ENCODE peak calls at places on chromosomes 2 and 18, in five cellular contexts. One of them, this sample, is unnamed.

GRCh38 chr18:37565138-37565984 is at the start of gene CELF4:
- DNase-seq in AG04449: no peak
- DNase-seq in HL-60: no peak
- DNase-seq in HFF-Myc: no peak
- DNase-seq in mesenchymal stem cell: peak; percentile 43
- DNase-seq in this sample: no peak

GRCh38 chr18:56321470-56321869 is 316.9 kb downstream of the TXNL1 start:
- DNase-seq in HFF-Myc: no peak
- DNase-seq in AG04449: no peak
- DNase-seq in mesenchymal stem cell: no peak
- DNase-seq in HL-60: no peak
- DNase-seq in this sample: no peak

GRCh38 chr2:211534655-211535054 is 978.3 kb downstream of the CPS1 start:
- DNase-seq in AG04449: no peak
- DNase-seq in mesenchymal stem cell: no peak
- DNase-seq in HL-60: no peak
- DNase-seq in HFF-Myc: no peak
- DNase-seq in this sample: no peak

GRCh38 chr18:37520508-37520907 is 45.1 kb downstream of the CELF4 start:
- DNase-seq in mesenchymal stem cell: no peak
- DNase-seq in HFF-Myc: no peak
- DNase-seq in HL-60: no peak
- DNase-seq in AG04449: no peak
- DNase-seq in this sample: no peak

GRCh38 chr2:186044761-186045160 is 306.2 kb downstream of the FSIP2 start:
- DNase-seq in HFF-Myc: no peak
- DNase-seq in AG04449: no peak
- DNase-seq in mesenchymal stem cell: no peak
- DNase-seq in HL-60: no peak
- DNase-seq in this sample: no peak

GRCh38 chr2:199861116-199861774 is 10.3 kb upstream of the FTCDNL1 start:
- DNase-seq in HL-60: no peak
- DNase-seq in HFF-Myc: no peak
- DNase-seq in mesenchymal stem cell: peak; percentile 24
- DNase-seq in AG04449: no peak
- DNase-seq in this sample: peak; percentile 7

GRCh38 chr2:216132585-216132984 is 23.4 kb downstream of the XRCC5 start:
- DNase-seq in HFF-Myc: no peak
- DNase-seq in AG04449: no peak
- DNase-seq in mesenchymal stem cell: peak; percentile 55
- DNase-seq in HL-60: no peak
- DNase-seq in this sample: no peak

GRCh38 chr2:99552529-99552928 is 62.7 kb upstream of the REV1 start:
- DNase-seq in HL-60: no peak
- DNase-seq in HFF-Myc: no peak
- DNase-seq in AG04449: no peak
- DNase-seq in mesenchymal stem cell: no peak
- DNase-seq in this sample: no peak

GRCh38 chr2:29596584-29596983 is 324.8 kb downstream of the ALK start:
- DNase-seq in HL-60: no peak
- DNase-seq in HFF-Myc: no peak
- DNase-seq in mesenchymal stem cell: no peak
- DNase-seq in AG04449: no peak
- DNase-seq in this sample: no peak

GRCh38 chr18:51153659-51154371 is 43.7 kb downstream of the MEX3C start:
- DNase-seq in HFF-Myc: no peak
- DNase-seq in AG04449: no peak
- DNase-seq in HL-60: no peak
- DNase-seq in mesenchymal stem cell: no peak
- DNase-seq in this sample: no peak

GRCh38 chr18:42052137-42052708 is 97.2 kb downstream of the PIK3C3 start:
- DNase-seq in HL-60: no peak
- DNase-seq in AG04449: no peak
- DNase-seq in HFF-Myc: peak; percentile 6
- DNase-seq in mesenchymal stem cell: peak; percentile 20
- DNase-seq in this sample: no peak

GRCh38 chr2:65018141-65018582 is 29.0 kb downstream of the SLC1A4 start:
- DNase-seq in mesenchymal stem cell: no peak
- DNase-seq in HFF-Myc: no peak
- DNase-seq in HL-60: peak; percentile 82
- DNase-seq in AG04449: no peak
- DNase-seq in this sample: no peak

GRCh38 chr2:186365406-186365805 is 120.7 kb upstream of the ZC3H15 start:
- DNase-seq in mesenchymal stem cell: no peak
- DNase-seq in HL-60: no peak
- DNase-seq in AG04449: no peak
- DNase-seq in HFF-Myc: no peak
- DNase-seq in this sample: no peak

GRCh38 chr18:22286576-22286975 is 117.2 kb downstream of the GATA6 start:
- DNase-seq in HFF-Myc: no peak
- DNase-seq in HL-60: no peak
- DNase-seq in AG04449: no peak
- DNase-seq in mesenchymal stem cell: no peak
- DNase-seq in this sample: no peak

GRCh38 chr18:32956591-32957310 is 183.9 kb upstream of the KLHL14 start:
- DNase-seq in HL-60: no peak
- DNase-seq in mesenchymal stem cell: peak; percentile 48
- DNase-seq in HFF-Myc: no peak
- DNase-seq in AG04449: no peak
- DNase-seq in this sample: no peak

GRCh38 chr2:8149985-8150547 is 531.8 kb upstream of the ID2 start:
- DNase-seq in mesenchymal stem cell: peak; percentile 22
- DNase-seq in HL-60: no peak
- DNase-seq in AG04449: no peak
- DNase-seq in HFF-Myc: no peak
- DNase-seq in this sample: no peak

GRCh38 chr2:106812377-106812776 is 73.6 kb downstream of the ST6GAL2 start:
- DNase-seq in HL-60: no peak
- DNase-seq in AG04449: no peak
- DNase-seq in HFF-Myc: peak; percentile 31
- DNase-seq in mesenchymal stem cell: no peak
- DNase-seq in this sample: no peak

GRCh38 chr2:211436182-211436581 is 879.8 kb downstream of the CPS1 start:
- DNase-seq in mesenchymal stem cell: no peak
- DNase-seq in AG04449: no peak
- DNase-seq in HL-60: no peak
- DNase-seq in HFF-Myc: no peak
- DNase-seq in this sample: no peak

GRCh38 chr2:238793351-238793750 is 54.5 kb upstream of the TWIST2 start:
- DNase-seq in mesenchymal stem cell: no peak
- DNase-seq in AG04449: no peak
- DNase-seq in HFF-Myc: peak; percentile 52
- DNase-seq in HL-60: no peak
- DNase-seq in this sample: no peak

GRCh38 chr2:240252191-240252871 is 111.9 kb upstream of the OTOS start:
- DNase-seq in HFF-Myc: no peak
- DNase-seq in mesenchymal stem cell: no peak
- DNase-seq in AG04449: no peak
- DNase-seq in HL-60: no peak
- DNase-seq in this sample: no peak

GRCh38 chr2:231917280-231918088 is 8.7 kb downstream of the NPPC start:
- DNase-seq in HFF-Myc: no peak
- DNase-seq in mesenchymal stem cell: no peak
- DNase-seq in HL-60: no peak
- DNase-seq in AG04449: no peak
- DNase-seq in this sample: no peak

GRCh38 chr2:100954044-100954420 is 48.1 kb upstream of the RPL31 start:
- DNase-seq in mesenchymal stem cell: no peak
- DNase-seq in HFF-Myc: no peak
- DNase-seq in AG04449: no peak
- DNase-seq in HL-60: no peak
- DNase-seq in this sample: no peak

GRCh38 chr2:161204846-161205245 is 44.6 kb downstream of the TANK start:
- DNase-seq in AG04449: no peak
- DNase-seq in HFF-Myc: no peak
- DNase-seq in mesenchymal stem cell: no peak
- DNase-seq in HL-60: no peak
- DNase-seq in this sample: no peak

GRCh38 chr2:42359894-42360483 is 1.0 kb downstream of the COX7A2L start:
- DNase-seq in AG04449: no peak
- DNase-seq in HFF-Myc: no peak
- DNase-seq in mesenchymal stem cell: peak; percentile 77
- DNase-seq in HL-60: peak; percentile 65
- DNase-seq in this sample: no peak

GRCh38 chr2:85216051-85216431 is 82.8 kb downstream of the TCF7L1 start:
- DNase-seq in HL-60: no peak
- DNase-seq in AG04449: no peak
- DNase-seq in mesenchymal stem cell: no peak
- DNase-seq in HFF-Myc: no peak
- DNase-seq in this sample: no peak

GRCh38 chr18:22378672-22379282 is 38.9 kb downstream of the CTAGE1 start:
- DNase-seq in AG04449: no peak
- DNase-seq in HFF-Myc: peak; percentile 12
- DNase-seq in HL-60: peak; percentile 14
- DNase-seq in mesenchymal stem cell: peak; percentile 45
- DNase-seq in this sample: no peak

GRCh38 chr2:40740419-40740818 is 288.5 kb upstream of the SLC8A1 start:
- DNase-seq in HL-60: no peak
- DNase-seq in HFF-Myc: no peak
- DNase-seq in AG04449: no peak
- DNase-seq in mesenchymal stem cell: no peak
- DNase-seq in this sample: no peak

GRCh38 chr2:40746150-40746549 is 294.3 kb upstream of the SLC8A1 start:
- DNase-seq in HFF-Myc: no peak
- DNase-seq in AG04449: no peak
- DNase-seq in HL-60: no peak
- DNase-seq in mesenchymal stem cell: no peak
- DNase-seq in this sample: no peak

GRCh38 chr2:40737180-40737579 is 285.3 kb upstream of the SLC8A1 start:
- DNase-seq in HL-60: no peak
- DNase-seq in AG04449: no peak
- DNase-seq in mesenchymal stem cell: no peak
- DNase-seq in HFF-Myc: no peak
- DNase-seq in this sample: no peak

GRCh38 chr2:40741532-40741931 is 289.6 kb upstream of the SLC8A1 start:
- DNase-seq in AG04449: no peak
- DNase-seq in HL-60: no peak
- DNase-seq in HFF-Myc: no peak
- DNase-seq in mesenchymal stem cell: no peak
- DNase-seq in this sample: no peak
- H3K4me3 ChIP-seq in AG04449: no peak overlapping the region
- H3K4me3 ChIP-seq in HL-60: no peak overlapping the region
- H3K4me3 ChIP-seq in HFF-Myc: no peak overlapping the region
- H3K4me3 ChIP-seq in mesenchymal stem cell: no peak overlapping the region
- H3K4me3 ChIP-seq in this sample: no peak overlapping the region

DNA sequence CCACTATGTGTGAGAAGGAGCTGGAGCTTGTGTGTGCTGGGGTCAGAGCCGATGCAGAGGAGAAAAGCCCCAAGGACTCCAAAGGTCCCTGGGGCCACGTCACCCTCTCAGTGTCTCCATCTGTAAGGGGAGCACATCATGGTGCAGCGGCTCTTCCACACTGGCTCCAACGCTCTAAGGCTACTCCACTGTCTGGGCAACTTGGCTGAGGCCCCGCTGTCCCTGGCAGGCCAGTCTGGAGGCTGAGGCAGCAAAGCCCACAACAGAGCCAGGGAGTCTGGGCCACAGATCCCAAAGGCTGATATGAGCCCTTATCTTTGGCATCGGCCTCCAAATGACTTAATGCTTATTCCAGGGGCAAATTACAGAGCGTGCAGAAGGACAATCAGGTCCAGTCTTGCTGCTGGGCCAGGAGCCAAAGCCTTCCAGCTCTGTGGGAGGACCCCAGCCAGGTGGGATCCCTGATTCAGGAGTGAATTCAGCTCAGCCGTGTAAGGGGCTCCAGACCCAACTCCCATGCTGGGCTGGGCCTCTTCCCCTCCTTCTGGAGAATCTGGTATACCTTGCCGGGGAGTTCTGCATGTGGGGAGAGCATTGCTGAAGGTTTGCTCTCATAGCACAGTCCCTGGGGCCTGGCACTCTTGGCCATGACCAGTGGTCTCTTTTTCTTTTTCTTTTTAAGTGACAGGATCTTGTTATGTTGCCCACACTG is 1.8 kb upstream of the DUSP2 start:
- DNase-seq in HFF-Myc: no peak
- DNase-seq in mesenchymal stem cell: peak; percentile 12
- DNase-seq in AG04449: no peak
- DNase-seq in HL-60: no peak
- DNase-seq in this sample: no peak
- H3K4me3 ChIP-seq in HFF-Myc: no peak overlapping the region
- H3K4me3 ChIP-seq in mesenchymal stem cell: no peak overlapping the region
- H3K4me3 ChIP-seq in AG04449: no peak overlapping the region
- H3K4me3 ChIP-seq in HL-60: no peak overlapping the region
- H3K4me3 ChIP-seq in this sample: no peak overlapping the region

GRCh38 chr2:189175869-189176431 is 3.6 kb downstream of the COL5A2 start:
- DNase-seq in HFF-Myc: no peak
- DNase-seq in mesenchymal stem cell: no peak
- DNase-seq in AG04449: no peak
- DNase-seq in HL-60: no peak
- DNase-seq in this sample: no peak
- H3K4me3 ChIP-seq in HFF-Myc: peak overlapping the region; percentile 75
- H3K4me3 ChIP-seq in mesenchymal stem cell: peak overlapping the region; percentile 93
- H3K4me3 ChIP-seq in AG04449: peak overlapping the region; percentile 79
- H3K4me3 ChIP-seq in HL-60: no peak overlapping the region
- H3K4me3 ChIP-seq in this sample: no peak overlapping the region

GRCh38 chr2:144834954-144835633 is 315.2 kb upstream of the ZEB2 start:
- DNase-seq in HL-60: no peak
- DNase-seq in AG04449: peak; percentile 33
- DNase-seq in mesenchymal stem cell: peak; percentile 80
- DNase-seq in HFF-Myc: peak; percentile 64
- DNase-seq in this sample: peak; percentile 23
- H3K4me3 ChIP-seq in HL-60: no peak overlapping the region
- H3K4me3 ChIP-seq in AG04449: no peak overlapping the region
- H3K4me3 ChIP-seq in mesenchymal stem cell: peak overlapping the region; percentile 21
- H3K4me3 ChIP-seq in HFF-Myc: peak overlapping the region; percentile 9
- H3K4me3 ChIP-seq in this sample: peak overlapping the region; percentile 40

DNA sequence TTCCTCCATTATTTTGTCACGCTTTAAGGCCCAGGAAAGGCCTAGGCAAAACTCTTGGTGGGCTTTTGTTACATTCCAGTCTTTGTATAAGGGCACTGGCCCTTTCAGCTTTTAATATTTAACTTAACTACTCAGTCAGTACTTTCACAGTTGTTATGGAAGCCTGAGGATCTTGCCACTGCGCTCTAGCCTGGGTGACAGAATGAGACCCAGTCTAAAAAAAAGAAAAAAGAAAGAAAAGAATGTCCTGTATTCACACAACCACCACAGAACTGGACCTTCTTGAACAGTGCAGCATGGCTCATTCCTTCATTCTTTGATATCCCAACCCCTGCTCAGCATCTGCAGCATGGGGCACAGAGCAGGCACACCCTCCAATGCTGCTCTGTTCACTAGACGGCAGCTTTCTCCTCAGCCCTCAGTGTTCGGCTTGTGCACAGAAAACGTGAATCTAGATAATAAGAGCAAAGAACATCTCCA is 93.4 kb upstream of the MSH2 start:
- DNase-seq in HFF-Myc: no peak
- DNase-seq in HL-60: no peak
- DNase-seq in AG04449: no peak
- DNase-seq in mesenchymal stem cell: no peak
- DNase-seq in this sample: no peak
- H3K4me3 ChIP-seq in HFF-Myc: no peak overlapping the region
- H3K4me3 ChIP-seq in HL-60: no peak overlapping the region
- H3K4me3 ChIP-seq in AG04449: no peak overlapping the region
- H3K4me3 ChIP-seq in mesenchymal stem cell: no peak overlapping the region
- H3K4me3 ChIP-seq in this sample: no peak overlapping the region

GRCh38 chr18:9095297-9096012 is 7.0 kb upstream of the NDUFV2 start:
- DNase-seq in HL-60: no peak
- DNase-seq in AG04449: no peak
- DNase-seq in mesenchymal stem cell: peak; percentile 82
- DNase-seq in HFF-Myc: no peak
- DNase-seq in this sample: no peak
- H3K4me3 ChIP-seq in HL-60: no peak overlapping the region
- H3K4me3 ChIP-seq in AG04449: no peak overlapping the region
- H3K4me3 ChIP-seq in mesenchymal stem cell: no peak overlapping the region
- H3K4me3 ChIP-seq in HFF-Myc: no peak overlapping the region
- H3K4me3 ChIP-seq in this sample: no peak overlapping the region

This sample was measured in epithelial cell of proximal tubule.